ENCODE peak calls at places on chromosomes 5 and 9, in four cellular contexts. One of them, this sample, is unnamed.
A peak's percentile ranks its signal among the peaks of the same experiment; 100 is the strongest.

GRCh38 chr5:172840077-172840777 is 6.2 kb downstream of the ERGIC1 start:
- DNase-seq in choroid plexus epithelial cell: peak; percentile 40
- DNase-seq in CD4-positive, alpha-beta T cell: no peak
- DNase-seq in WERI-Rb-1: no peak
- DNase-seq in this sample: no peak

GRCh38 chr5:58015175-58015574 is 444.7 kb downstream of the PLK2 start:
- DNase-seq in CD4-positive, alpha-beta T cell: no peak
- DNase-seq in choroid plexus epithelial cell: no peak
- DNase-seq in WERI-Rb-1: no peak
- DNase-seq in this sample: no peak

GRCh38 chr5:139251695-139252288 is 41.7 kb upstream of the MATR3 start:
- DNase-seq in CD4-positive, alpha-beta T cell: no peak
- DNase-seq in WERI-Rb-1: no peak
- DNase-seq in choroid plexus epithelial cell: peak; percentile 42
- DNase-seq in this sample: no peak

GRCh38 chr5:586751-587285 is 25.3 kb upstream of the CEP72 start:
- DNase-seq in CD4-positive, alpha-beta T cell: no peak
- DNase-seq in choroid plexus epithelial cell: no peak
- DNase-seq in WERI-Rb-1: no peak
- DNase-seq in this sample: no peak

GRCh38 chr5:91042856-91043255 is 340.3 kb downstream of the ARRDC3 start:
- DNase-seq in CD4-positive, alpha-beta T cell: no peak
- DNase-seq in choroid plexus epithelial cell: no peak
- DNase-seq in WERI-Rb-1: no peak
- DNase-seq in this sample: no peak

GRCh38 chr5:141945511-141946024 is 12.4 kb downstream of the PCDH12 start:
- DNase-seq in WERI-Rb-1: no peak
- DNase-seq in CD4-positive, alpha-beta T cell: no peak
- DNase-seq in choroid plexus epithelial cell: peak; percentile 35
- DNase-seq in this sample: no peak

GRCh38 chr5:58042933-58043606 is 416.8 kb downstream of the PLK2 start:
- DNase-seq in choroid plexus epithelial cell: no peak
- DNase-seq in CD4-positive, alpha-beta T cell: no peak
- DNase-seq in WERI-Rb-1: no peak
- DNase-seq in this sample: no peak

GRCh38 chr9:95012035-95012708 is 285.7 kb downstream of the AOPEP start:
- DNase-seq in choroid plexus epithelial cell: no peak
- DNase-seq in WERI-Rb-1: no peak
- DNase-seq in CD4-positive, alpha-beta T cell: no peak
- DNase-seq in this sample: no peak

GRCh38 chr5:120457839-120458507 is 6.1 kb upstream of the PRR16 start:
- DNase-seq in CD4-positive, alpha-beta T cell: no peak
- DNase-seq in WERI-Rb-1: peak; percentile 76
- DNase-seq in choroid plexus epithelial cell: peak; percentile 77
- DNase-seq in this sample: peak; percentile 44

GRCh38 chr9:74281674-74282073 is 215.5 kb upstream of the RORB start:
- DNase-seq in CD4-positive, alpha-beta T cell: no peak
- DNase-seq in WERI-Rb-1: peak; percentile 18
- DNase-seq in choroid plexus epithelial cell: no peak
- DNase-seq in this sample: no peak

DNA sequence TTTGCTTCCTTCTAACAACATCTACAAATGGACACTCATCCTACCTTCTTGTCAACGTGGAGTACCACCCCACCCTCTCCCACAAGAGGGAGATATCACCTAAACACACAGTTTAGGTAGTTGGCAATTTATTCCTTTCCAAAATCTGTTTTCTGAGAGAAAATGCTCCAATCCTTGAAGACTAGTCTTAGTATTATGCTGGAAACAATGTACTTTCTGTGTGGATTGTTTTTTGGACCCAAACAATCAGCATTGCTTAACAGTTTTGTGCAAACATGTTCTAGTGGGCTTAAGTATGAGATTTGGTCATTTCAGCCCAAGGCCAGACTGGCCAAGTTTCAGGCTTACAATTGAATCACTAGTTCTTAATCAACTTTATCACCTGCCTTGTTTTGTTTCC is 359.1 kb downstream of the ARHGEF28 start:
- DNase-seq in choroid plexus epithelial cell: peak; percentile 71
- DNase-seq in CD4-positive, alpha-beta T cell: no peak
- DNase-seq in WERI-Rb-1: peak; percentile 34
- DNase-seq in this sample: no peak
- TF ChIP-seq CTCF in choroid plexus epithelial cell: peak; percentile 69
- TF ChIP-seq CTCF in CD4-positive, alpha-beta T cell: no peak
- TF ChIP-seq CTCF in WERI-Rb-1: peak; percentile 49
- TF ChIP-seq CTCF in this sample: no peak

GRCh38 chr5:43105369-43106289 is 15.1 kb upstream of the ZNF131 start:
- DNase-seq in WERI-Rb-1: peak; percentile 93
- DNase-seq in CD4-positive, alpha-beta T cell: peak; percentile 86
- DNase-seq in choroid plexus epithelial cell: peak; percentile 98
- DNase-seq in this sample: peak; percentile 87

GRCh38 chr5:43115968-43116367 is 4.7 kb upstream of the ZNF131 start:
- DNase-seq in choroid plexus epithelial cell: no peak
- DNase-seq in CD4-positive, alpha-beta T cell: no peak
- DNase-seq in WERI-Rb-1: no peak
- DNase-seq in this sample: no peak

GRCh38 chr5:43106290-43106638 is 14.4 kb upstream of the ZNF131 start:
- DNase-seq in CD4-positive, alpha-beta T cell: no peak
- DNase-seq in WERI-Rb-1: no peak
- DNase-seq in choroid plexus epithelial cell: no peak
- DNase-seq in this sample: no peak

GRCh38 chr5:43113546-43113945 is 7.2 kb upstream of the ZNF131 start:
- DNase-seq in CD4-positive, alpha-beta T cell: no peak
- DNase-seq in WERI-Rb-1: no peak
- DNase-seq in choroid plexus epithelial cell: no peak
- DNase-seq in this sample: no peak

GRCh38 chr5:43110606-43111170 is 10.0 kb upstream of the ZNF131 start:
- DNase-seq in choroid plexus epithelial cell: peak; percentile 22
- DNase-seq in CD4-positive, alpha-beta T cell: peak; percentile 24
- DNase-seq in WERI-Rb-1: peak; percentile 24
- DNase-seq in this sample: no peak
- TF ChIP-seq CTCF in choroid plexus epithelial cell: peak; percentile 61
- TF ChIP-seq CTCF in CD4-positive, alpha-beta T cell: peak; percentile 67
- TF ChIP-seq CTCF in WERI-Rb-1: peak; percentile 51
- TF ChIP-seq CTCF in this sample: no peak

GRCh38 chr5:5295361-5295760 is 127.1 kb upstream of the ICE1 start:
- DNase-seq in choroid plexus epithelial cell: no peak
- DNase-seq in CD4-positive, alpha-beta T cell: no peak
- DNase-seq in WERI-Rb-1: no peak
- DNase-seq in this sample: no peak

GRCh38 chr5:5294429-5294828 is 128.0 kb upstream of the ICE1 start:
- DNase-seq in CD4-positive, alpha-beta T cell: no peak
- DNase-seq in choroid plexus epithelial cell: no peak
- DNase-seq in WERI-Rb-1: no peak
- DNase-seq in this sample: no peak

GRCh38 chr5:5290674-5291334 is 131.7 kb upstream of the ICE1 start:
- DNase-seq in choroid plexus epithelial cell: no peak
- DNase-seq in CD4-positive, alpha-beta T cell: no peak
- DNase-seq in WERI-Rb-1: no peak
- DNase-seq in this sample: no peak

GRCh38 chr5:5291357-5291756 is 131.1 kb upstream of the ICE1 start:
- DNase-seq in CD4-positive, alpha-beta T cell: no peak
- DNase-seq in WERI-Rb-1: no peak
- DNase-seq in choroid plexus epithelial cell: peak; percentile 56
- DNase-seq in this sample: no peak

DNA sequence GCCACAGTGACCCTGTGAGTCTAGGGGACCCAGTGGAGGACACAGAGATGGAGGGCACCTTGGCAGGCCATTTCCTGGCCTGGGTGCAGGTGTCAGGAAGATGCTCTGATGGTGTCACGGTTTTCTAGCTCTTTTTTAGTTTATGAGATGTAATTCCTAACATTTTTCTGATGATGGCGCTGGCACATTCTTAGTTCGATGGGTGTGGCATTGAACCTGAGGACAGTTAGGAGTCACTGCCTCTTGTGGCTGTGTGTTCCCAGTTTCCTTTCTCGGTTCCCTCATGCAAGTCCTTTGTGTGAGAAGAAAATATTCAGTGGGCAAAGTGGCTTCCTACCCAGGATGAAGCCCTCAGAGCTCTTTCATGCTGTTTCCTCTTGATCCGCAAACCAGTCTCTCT is 129.4 kb upstream of the ICE1 start:
- DNase-seq in choroid plexus epithelial cell: no peak
- DNase-seq in WERI-Rb-1: no peak
- DNase-seq in CD4-positive, alpha-beta T cell: no peak
- DNase-seq in this sample: no peak
- TF ChIP-seq CTCF in choroid plexus epithelial cell: no peak
- TF ChIP-seq CTCF in WERI-Rb-1: peak; percentile 46
- TF ChIP-seq CTCF in CD4-positive, alpha-beta T cell: no peak
- TF ChIP-seq CTCF in this sample: no peak

DNA sequence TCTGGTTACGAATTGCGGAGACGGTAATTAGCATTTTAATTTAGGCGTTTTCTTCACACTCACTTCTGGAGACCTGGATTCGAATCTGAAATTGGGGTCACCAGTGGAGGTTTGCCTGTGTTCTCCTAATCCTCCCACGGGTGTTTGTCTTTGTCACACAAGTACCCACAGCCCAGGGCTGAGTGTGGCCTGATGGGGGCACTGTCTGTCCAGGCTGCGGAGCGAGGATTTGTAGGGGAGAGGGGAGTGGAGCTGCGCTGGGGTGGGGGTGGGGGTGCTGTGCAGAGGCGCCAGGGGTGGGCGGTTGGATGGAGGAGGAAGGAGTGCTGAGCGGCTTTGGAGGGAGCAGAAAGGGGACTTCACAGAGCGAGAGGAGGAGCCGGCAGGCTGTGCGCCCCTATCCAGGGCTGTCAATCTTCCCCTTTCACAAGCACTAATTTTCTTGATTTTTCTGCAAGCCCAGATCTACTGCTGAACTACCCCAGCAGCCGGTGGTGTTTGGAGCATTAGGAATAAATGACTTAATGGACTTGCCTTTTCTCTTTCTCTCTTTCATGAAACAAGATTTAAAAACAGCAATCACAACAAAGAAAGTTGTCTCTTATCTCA is 53.1 kb downstream of the TSPAN17 start:
- DNase-seq in WERI-Rb-1: peak; percentile 73
- DNase-seq in choroid plexus epithelial cell: peak; percentile 22
- DNase-seq in CD4-positive, alpha-beta T cell: no peak
- DNase-seq in this sample: no peak
- TF ChIP-seq CTCF in WERI-Rb-1: peak; percentile 74
- TF ChIP-seq CTCF in choroid plexus epithelial cell: peak; percentile 59
- TF ChIP-seq CTCF in CD4-positive, alpha-beta T cell: no peak
- TF ChIP-seq CTCF in this sample: peak; percentile 17

GRCh38 chr5:154648706-154649105 is 106.5 kb upstream of the LARP1 start:
- DNase-seq in WERI-Rb-1: no peak
- DNase-seq in CD4-positive, alpha-beta T cell: no peak
- DNase-seq in choroid plexus epithelial cell: peak; percentile 5
- DNase-seq in this sample: no peak

GRCh38 chr5:154653418-154653763 is 101.8 kb upstream of the LARP1 start:
- DNase-seq in WERI-Rb-1: no peak
- DNase-seq in choroid plexus epithelial cell: no peak
- DNase-seq in CD4-positive, alpha-beta T cell: no peak
- DNase-seq in this sample: no peak

GRCh38 chr5:154653764-154654483 is 101.3 kb upstream of the LARP1 start:
- DNase-seq in CD4-positive, alpha-beta T cell: no peak
- DNase-seq in WERI-Rb-1: peak; percentile 14
- DNase-seq in choroid plexus epithelial cell: peak; percentile 30
- DNase-seq in this sample: no peak

GRCh38 chr5:154654484-154655375 is 100.4 kb upstream of the LARP1 start:
- DNase-seq in CD4-positive, alpha-beta T cell: no peak
- DNase-seq in WERI-Rb-1: no peak
- DNase-seq in choroid plexus epithelial cell: peak; percentile 39
- DNase-seq in this sample: no peak

GRCh38 chr5:154652746-154653417 is 102.3 kb upstream of the LARP1 start:
- DNase-seq in choroid plexus epithelial cell: peak; percentile 38
- DNase-seq in WERI-Rb-1: no peak
- DNase-seq in CD4-positive, alpha-beta T cell: no peak
- DNase-seq in this sample: no peak
- TF ChIP-seq CTCF in choroid plexus epithelial cell: peak; percentile 42
- TF ChIP-seq CTCF in WERI-Rb-1: no peak
- TF ChIP-seq CTCF in CD4-positive, alpha-beta T cell: no peak
- TF ChIP-seq CTCF in this sample: no peak

DNA sequence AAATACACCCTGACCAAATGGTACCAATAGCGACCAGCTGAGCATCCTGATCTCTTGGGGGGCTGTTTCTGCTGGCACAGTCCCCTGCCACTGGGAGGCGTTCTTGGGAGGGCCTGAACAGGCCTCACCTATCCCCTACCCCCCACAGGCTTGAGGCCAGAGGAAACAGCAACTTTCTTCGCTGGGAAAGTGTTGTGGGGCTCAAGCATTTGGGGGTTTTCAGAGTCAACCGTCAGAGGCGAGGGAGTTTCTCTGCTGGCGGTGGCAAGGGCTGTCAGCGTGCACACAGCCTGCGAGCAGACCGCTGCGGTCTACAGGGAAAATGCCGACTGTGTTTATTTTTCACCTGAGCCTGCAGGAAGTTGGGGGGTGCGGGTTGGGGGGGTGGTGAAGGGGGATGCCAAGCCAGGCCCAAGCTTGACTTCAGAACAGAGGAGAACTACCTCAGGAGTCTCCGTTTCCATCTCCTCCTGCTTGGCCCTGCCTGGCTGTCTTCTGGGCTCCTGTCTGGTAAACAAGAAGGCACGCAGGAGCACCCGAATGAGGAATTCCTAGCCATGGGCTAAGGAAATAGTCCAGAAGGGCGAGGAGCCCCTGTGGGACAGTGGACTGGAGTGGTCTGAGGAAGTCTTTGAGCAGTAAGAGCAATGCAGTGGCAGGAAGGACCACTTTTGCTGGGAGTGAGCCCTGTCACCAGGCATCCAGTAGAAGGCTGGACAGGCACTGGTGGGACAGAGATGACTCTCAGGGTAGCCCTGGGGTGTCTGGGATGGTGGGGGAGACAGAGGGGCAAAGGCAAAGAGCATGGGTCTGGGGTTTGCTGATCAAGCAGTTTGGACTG is 18.1 kb downstream of the TCF7 start:
- DNase-seq in choroid plexus epithelial cell: no peak
- DNase-seq in CD4-positive, alpha-beta T cell: peak; percentile 84
- DNase-seq in WERI-Rb-1: no peak
- DNase-seq in this sample: peak; percentile 80
- TF ChIP-seq CTCF in choroid plexus epithelial cell: peak; percentile 9
- TF ChIP-seq CTCF in CD4-positive, alpha-beta T cell: peak; percentile 30
- TF ChIP-seq CTCF in WERI-Rb-1: no peak
- TF ChIP-seq CTCF in this sample: peak; percentile 62

This sample was measured in GM10248.